ENCODE peak calls at places on chromosomes 5 and 9, in eight cellular contexts. N, K, M, S, A, C, O and F are unnamed samples.

GRCh38 chr9:126504977-126505455 is 108.7 kb upstream of the LMX1B start:
- DNase-seq in S (no peak), C (no peak), M (no peak), A (no peak), N (no peak), O (no peak), K (no peak), F (no peak)

GRCh38 chr5:69261034-69261433 is 26.3 kb downstream of the CDK7 start:
- DNase-seq in M (no peak), C (no peak), K (no peak), S (no peak), A (no peak), N (no peak), O (no peak), F (no peak)

GRCh38 chr5:155915626-155916025 is 411.3 kb upstream of the SGCD start:
- DNase-seq in O (no peak), K (no peak), C (no peak), A (no peak), S (no peak), M (no peak), N (no peak), F (no peak)

GRCh38 chr5:155850411-155850810 is 476.6 kb upstream of the SGCD start:
- DNase-seq in O (no peak), C (no peak), N (no peak), S (no peak), M (no peak), A (no peak), K (no peak), F (no peak)

GRCh38 chr9:133439337-133439736 is 17.2 kb downstream of the ADAMTS13 start:
- DNase-seq in M (no peak), C (no peak), S (no peak), N (no peak), K (no peak), A (no peak), O (no peak), F (no peak)

GRCh38 chr9:4939118-4939561 is 45.9 kb upstream of the JAK2 start:
- DNase-seq in N (no peak), A (peak), O (no peak), S (no peak), C (no peak), M (no peak), K (no peak), F (peak)

GRCh38 chr5:172477466-172477865 is 23.1 kb upstream of the SH3PXD2B start:
- DNase-seq in O (no peak), S (no peak), C (no peak), A (no peak), N (no peak), K (no peak), M (no peak), F (no peak)

GRCh38 chr9:104494808-104495207 is 9.3 kb upstream of the OR13F1 start:
- DNase-seq in N (no peak), M (peak), K (peak), O (no peak), A (peak), C (no peak), S (no peak), F (no peak)

GRCh38 chr9:125815568-125815967 is 68.4 kb downstream of the PBX3 start:
- DNase-seq in K (no peak), O (no peak), C (no peak), S (no peak), N (no peak), M (no peak), A (no peak), F (no peak)

GRCh38 chr5:150497274-150497988 is 10.5 kb upstream of the NDST1 start:
- DNase-seq in A (no peak), S (peak), C (no peak), N (peak), M (no peak), O (no peak), K (no peak), F (no peak)

GRCh38 chr5:116685069-116685468 is 110.4 kb upstream of the SEMA6A start:
- DNase-seq in M (no peak), C (no peak), N (no peak), S (no peak), O (no peak), K (no peak), A (no peak), F (no peak)

GRCh38 chr5:16709691-16710420 is 93.1 kb upstream of the RETREG1 start:
- DNase-seq in C (no peak), N (no peak), M (no peak), A (no peak), O (no peak), K (no peak), S (no peak), F (no peak)

GRCh38 chr9:127762111-127762676 is 16.3 kb downstream of the SH2D3C start:
- DNase-seq in K (no peak), S (no peak), M (no peak), O (no peak), C (no peak), N (peak), A (no peak), F (no peak)

GRCh38 chr5:15447209-15447608 is 52.8 kb upstream of the FBXL7 start:
- DNase-seq in C (no peak), N (no peak), A (no peak), M (no peak), O (no peak), K (no peak), S (no peak), F (no peak)

GRCh38 chr5:55055183-55055582 is 31.1 kb downstream of the GZMK start:
- DNase-seq in N (no peak), K (no peak), M (no peak), A (no peak), O (no peak), C (no peak), S (no peak), F (no peak)

GRCh38 chr5:171649002-171649401 is 136.6 kb upstream of the SMIM23 start:
- DNase-seq in A (no peak), C (no peak), O (no peak), K (no peak), M (no peak), N (no peak), S (no peak), F (no peak)

GRCh38 chr5:136062563-136063274 is 33.9 kb downstream of the TGFBI start:
- DNase-seq in O (no peak), A (peak), N (no peak), S (no peak), K (peak), C (no peak), M (peak), F (no peak)

GRCh38 chr5:169637085-169637855 is at the start of gene DOCK2:
- DNase-seq in C (no peak), N (peak), O (no peak), S (no peak), A (peak), K (no peak), M (no peak), F (peak)

GRCh38 chr5:149667084-149667826 is 62.9 kb upstream of the PPARGC1B start:
- DNase-seq in A (peak), N (no peak), K (no peak), C (no peak), M (no peak), S (no peak), O (no peak), F (peak)

GRCh38 chr5:72608297-72608696 is 101.1 kb upstream of the ZNF366 start:
- DNase-seq in M (no peak), S (peak), O (no peak), N (no peak), A (no peak), K (no peak), C (peak), F (no peak)

GRCh38 chr5:32777222-32777621 is 66.1 kb downstream of the NPR3 start:
- DNase-seq in M (no peak), S (no peak), O (no peak), K (no peak), N (no peak), A (no peak), C (no peak), F (no peak)

GRCh38 chr9:134912126-134912840 is 5.4 kb downstream of the FCN1 start:
- DNase-seq in C (no peak), K (no peak), S (no peak), A (no peak), N (no peak), M (no peak), O (no peak), F (no peak)

GRCh38 chr9:98575379-98576346 is 133.1 kb downstream of the GABBR2 start:
- DNase-seq in M (no peak), K (no peak), C (peak), A (peak), S (no peak), O (no peak), N (no peak), F (peak)

GRCh38 chr5:68154119-68154857 is 61.3 kb upstream of the PIK3R1 start:
- DNase-seq in N (no peak), A (no peak), O (no peak), S (no peak), M (no peak), K (no peak), C (no peak), F (no peak)

GRCh38 chr5:134003957-134004625 is 684 bp downstream of the VDAC1 start:
- DNase-seq in A (no peak), O (peak), N (peak), K (peak), C (no peak), S (peak), M (no peak), F (peak)

GRCh38 chr5:91384671-91385430 is 1.7 kb upstream of the ARRDC3 start:
- DNase-seq in M (peak), O (peak), A (peak), S (no peak), K (peak), N (no peak), C (peak), F (peak)

GRCh38 chr9:76161103-76161502 is 233.1 kb downstream of the RFK start:
- DNase-seq in M (no peak), N (no peak), S (no peak), O (no peak), C (no peak), K (peak), A (no peak), F (no peak)

GRCh38 chr9:37485389-37486255 is at the start of gene POLR1E:
- DNase-seq in C (peak), M (peak), O (peak), K (peak), N (peak), A (peak), S (peak), F (peak)

GRCh38 chr5:170483701-170484458 is 19.9 kb upstream of the KCNIP1 start:
- DNase-seq in C (no peak), M (no peak), S (peak), N (no peak), O (no peak), A (no peak), K (peak), F (no peak)

GRCh38 chr5:135589152-135589551 is 10.4 kb upstream of the CXCL14 start:
- DNase-seq in A (no peak), S (no peak), K (no peak), N (no peak), C (no peak), O (no peak), M (no peak), F (no peak)

GRCh38 chr5:15995206-15996052 is 184.2 kb downstream of the MARCHF11 start:
- DNase-seq in O (peak), M (no peak), A (peak), K (peak), C (peak), N (no peak), S (no peak), F (no peak)

GRCh38 chr5:16906255-16906654 is 29.8 kb downstream of the MYO10 start:
- DNase-seq in N (no peak), O (no peak), S (no peak), A (no peak), K (no peak), C (no peak), M (no peak), F (no peak)

GRCh38 chr5:61931236-61931635 is 374.8 kb upstream of the KIF2A start:
- DNase-seq in A (no peak), O (no peak), M (no peak), K (no peak), C (no peak), N (no peak), S (no peak), F (no peak)

GRCh38 chr5:1186351-1187233 is 14.8 kb upstream of the SLC6A19 start:
- DNase-seq in A (no peak), S (no peak), O (no peak), K (no peak), N (peak), C (no peak), M (no peak), F (no peak)

GRCh38 chr9:95098391-95098921 is 219.1 kb downstream of the FANCC start:
- DNase-seq in M (no peak), N (peak), K (no peak), S (no peak), C (no peak), O (no peak), A (no peak), F (no peak)